ENCODE peak calls at places on chromosomes 4 and X, in five cellular contexts. R is A549, Z is H1, C is IMR-90, Q is HepG2. M is an unnamed sample.

GRCh38 chr4:182245541-182246245 is 2.5 kb downstream of the TENM3 start:
- DNase-seq in Z (no peak), C (no peak), Q (no peak), R (no peak), M (no peak)

GRCh38 chr4:41318839-41319530 is 62.3 kb downstream of the UCHL1 start:
- DNase-seq in C (no peak), Q (peak; percentile 4), Z (no peak), R (peak; percentile 29), M (no peak)

GRCh38 chrX:101642086-101642485 is 17.6 kb downstream of the ARMCX2 start:
- DNase-seq in Z (no peak), Q (no peak), R (no peak), C (no peak), M (no peak)

GRCh38 chrX:9542765-9543119 is 77.9 kb downstream of the TBL1X start:
- DNase-seq in R (no peak), Z (no peak), Q (no peak), C (no peak), M (no peak)

GRCh38 chrX:15664487-15665444 is at the start of gene CLTRN:
- DNase-seq in Q (no peak), R (no peak), Z (no peak), C (no peak), M (no peak)

GRCh38 chrX:150693782-150694574 is 782 bp downstream of the MTMR1 start:
- DNase-seq in Q (peak; percentile 30), R (peak; percentile 52), C (peak; percentile 79), Z (peak; percentile 64), M (no peak)

GRCh38 chr4:23041501-23041900 is 348.8 kb downstream of the GBA3 start:
- DNase-seq in Q (no peak), R (no peak), Z (no peak), C (no peak), M (no peak)

GRCh38 chr4:41935652-41936021 is 408 bp downstream of the TMEM33 start:
- DNase-seq in R (peak; percentile 8), Z (no peak), C (peak; percentile 10), Q (peak; percentile 63), M (peak; percentile 33)

GRCh38 chr4:8556341-8557150 is 23.6 kb upstream of the GPR78 start:
- DNase-seq in R (no peak), C (no peak), Z (no peak), Q (no peak), M (no peak)

GRCh38 chr4:101222156-101222845 is 125.0 kb downstream of the PPP3CA start:
- DNase-seq in Z (no peak), R (no peak), Q (no peak), C (peak; percentile 14), M (no peak)

GRCh38 chrX:16310326-16310725 is 143.0 kb downstream of the MAGEB17 start:
- DNase-seq in R (no peak), Q (no peak), C (no peak), Z (no peak), M (no peak)

GRCh38 chrX:132489256-132490085 is 633 bp upstream of the MBNL3 start:
- DNase-seq in C (peak; percentile 2), R (no peak), Q (no peak), Z (peak; percentile 53), M (no peak)

GRCh38 chr4:122968227-122968812 is 45.9 kb upstream of the NUDT6 start:
- DNase-seq in R (no peak), Z (no peak), C (peak; percentile 28), Q (no peak), M (no peak)

GRCh38 chrX:133412246-133412645 is 3.0 kb downstream of the GPC4 start:
- DNase-seq in Z (no peak), Q (no peak), C (peak; percentile 13), R (no peak), M (no peak)

GRCh38 chrX:39396358-39396995 is 595.2 kb downstream of the MID1IP1 start:
- DNase-seq in R (no peak), C (no peak), Z (no peak), Q (no peak), M (no peak)

GRCh38 chr4:87555751-87556619 is 26.8 kb upstream of the SPARCL1 start:
- DNase-seq in R (peak; percentile 14), C (peak; percentile 58), Z (no peak), Q (no peak), M (no peak)

GRCh38 chr4:28334221-28334620 is 1473.6 kb downstream of the STIM2 start:
- DNase-seq in Q (no peak), Z (no peak), C (no peak), R (no peak), M (no peak)

GRCh38 chrX:117053260-117053659 is 590.5 kb upstream of the CT83 start:
- DNase-seq in Z (no peak), Q (no peak), C (no peak), R (no peak), M (no peak)

GRCh38 chr4:42927946-42928345 is 35.4 kb downstream of the GRXCR1 start:
- DNase-seq in C (no peak), Q (no peak), R (no peak), Z (no peak), M (no peak)

GRCh38 chr4:54227261-54228063 is 1.6 kb upstream of the PDGFRA start:
- DNase-seq in R (no peak), Z (peak; percentile 64), Q (no peak), C (peak; percentile 80), M (no peak)

GRCh38 chr4:18882468-18882867 is 860.9 kb upstream of the LCORL start:
- DNase-seq in R (no peak), Z (no peak), Q (peak; percentile 1), C (peak; percentile 72), M (no peak)

GRCh38 chrX:149527705-149528104 is 13.1 kb upstream of the EOLA1 start:
- DNase-seq in Q (peak; percentile 21), Z (no peak), C (peak; percentile 28), R (peak; percentile 20), M (peak; percentile 60)

GRCh38 chrX:145821291-145821897 is 3.8 kb downstream of the SLITRK2 start:
- DNase-seq in C (no peak), Z (peak; percentile 57), Q (no peak), R (no peak), M (no peak)

GRCh38 chr4:77308843-77309242 is 151.8 kb downstream of the CCNG2 start:
- DNase-seq in C (peak; percentile 35), Z (no peak), R (peak; percentile 21), Q (peak; percentile 31), M (peak; percentile 52)

GRCh38 chr4:94976371-94977011 is 218.7 kb downstream of the BMPR1B start:
- DNase-seq in Z (no peak), R (peak; percentile 25), C (peak; percentile 68), Q (no peak), M (no peak)

GRCh38 chr4:133711817-133712216 is 489.8 kb downstream of the PABPC4L start:
- DNase-seq in Z (no peak), Q (no peak), R (peak; percentile 0), C (no peak), M (no peak)

GRCh38 chr4:58809948-58810347 is 1699.8 kb upstream of the IGFBP7 start:
- DNase-seq in Q (no peak), C (no peak), Z (no peak), R (no peak), M (no peak)

GRCh38 chr4:174152717-174153466 is 130.6 kb downstream of the FBXO8 start:
- DNase-seq in R (no peak), C (no peak), Q (no peak), Z (no peak), M (no peak)

GRCh38 chr4:114561590-114561989 is 37.0 kb upstream of the UGT8 start:
- DNase-seq in Z (no peak), C (no peak), R (no peak), Q (no peak), M (no peak)

GRCh38 chr4:53702334-53703266 is 111.3 kb upstream of the LNX1 start:
- DNase-seq in Q (peak; percentile 63), R (peak; percentile 10), Z (peak; percentile 49), C (peak; percentile 77), M (no peak)

GRCh38 chr4:127965803-127966175 is 583 bp downstream of the ABHD18 start:
- DNase-seq in Z (peak; percentile 74), R (peak; percentile 25), Q (peak; percentile 73), C (peak; percentile 20), M (peak; percentile 49)

GRCh38 chr4:67394771-67395310 is 150.5 kb downstream of the CENPC start:
- DNase-seq in Z (no peak), C (no peak), Q (no peak), R (no peak), M (no peak)

GRCh38 chr4:143230683-143231082 is 46.0 kb downstream of the USP38 start:
- DNase-seq in C (no peak), Z (no peak), R (no peak), Q (no peak), M (no peak)

GRCh38 chrX:20418809-20419208 is 152.1 kb upstream of the RPS6KA3 start:
- DNase-seq in Z (no peak), R (no peak), C (no peak), Q (no peak), M (no peak)
- TF ChIP-seq USF2 in Z (no peak), R (no peak), C (no peak), Q (no peak), M (no peak)

DNA sequence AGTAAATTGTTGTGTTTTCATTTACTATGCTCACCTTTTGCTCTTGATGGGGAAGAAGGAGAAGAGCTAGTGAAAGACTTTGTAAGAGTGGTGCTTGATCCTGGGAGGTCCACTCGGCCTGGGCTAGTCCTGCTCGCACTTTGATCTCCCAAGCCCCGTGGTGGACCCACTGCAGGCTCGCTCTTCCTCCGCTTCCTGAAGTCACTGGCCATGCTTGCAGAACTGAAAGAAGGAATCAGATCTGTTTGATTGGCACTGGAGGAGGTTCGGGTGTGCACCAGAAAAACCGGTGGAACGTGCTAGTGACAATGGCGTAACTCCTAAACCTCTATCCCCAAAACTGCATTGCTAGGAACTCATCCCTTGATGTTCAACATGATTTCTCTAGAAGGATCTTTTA is 91.5 kb upstream of the PDLIM3 start:
- DNase-seq in C (no peak), Q (no peak), Z (no peak), R (no peak), M (no peak)
- TF ChIP-seq MAFK in C (no peak), Q (no peak), Z (no peak), R (no peak), M (no peak)

DNA sequence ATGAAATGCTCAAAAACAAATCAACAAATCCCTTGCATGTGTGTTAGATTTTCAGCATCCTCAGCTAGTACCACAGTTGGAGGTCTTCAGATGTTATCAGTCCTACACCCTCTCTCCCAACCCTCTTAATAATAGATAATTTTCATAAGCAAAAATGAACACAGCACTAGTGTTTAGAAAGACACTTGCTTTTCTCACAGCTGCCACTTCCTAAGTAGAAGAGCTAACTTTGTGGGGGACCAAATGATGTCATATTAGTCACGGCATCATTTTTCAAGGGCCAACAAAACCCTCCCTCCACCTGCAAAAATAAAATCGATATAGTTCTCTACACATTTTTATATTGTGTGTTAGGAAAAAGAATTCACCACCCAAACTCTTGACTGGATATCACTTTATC is 163.5 kb upstream of the GYPA start:
- DNase-seq in Z (no peak), C (no peak), R (no peak), Q (no peak), M (no peak)
- TF ChIP-seq USF2 in Z (no peak), C (no peak), R (no peak), Q (no peak), M (no peak)

GRCh38 chr4:37489697-37490096 is 196.5 kb downstream of the RELL1 start:
- DNase-seq in Z (no peak), C (no peak), Q (no peak), R (no peak), M (no peak)
- TF ChIP-seq MAFK in Z (no peak), C (no peak), Q (no peak), R (no peak), M (no peak)

DNA sequence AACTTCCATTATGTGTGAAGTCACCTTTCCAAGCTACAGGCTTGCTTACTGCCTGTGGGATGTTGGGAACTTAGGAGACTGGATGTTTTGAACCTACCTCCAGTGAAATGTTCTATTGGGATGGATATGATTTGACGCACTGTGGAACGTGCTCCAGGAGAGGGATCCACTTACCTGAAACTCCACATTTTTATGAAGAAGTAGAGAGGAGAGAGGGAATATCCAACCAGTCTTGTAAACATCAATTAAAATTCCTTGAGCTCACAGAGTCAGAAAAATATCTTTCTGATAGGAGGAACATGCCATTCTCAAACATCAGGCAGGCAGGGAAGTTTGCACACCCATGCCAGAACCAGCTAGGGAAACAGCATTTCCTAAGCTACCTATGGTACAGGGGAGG is 91.1 kb upstream of the MAOA start:
- DNase-seq in R (no peak), Q (no peak), C (no peak), Z (no peak), M (no peak)
- TF ChIP-seq USF2 in R (no peak), Q (no peak), C (no peak), Z (no peak), M (no peak)

M was measured in K562.